ENCODE peak calls at places on chromosome 14, in ten cellular contexts. P is CD4-positive, CD25-positive, alpha-beta regulatory T cell; F is stomach; O is colonic mucosa; Y is endodermal cell; B is A549; L is right lobe of liver; N is CD8-positive, alpha-beta T cell; C is CD8-positive, alpha-beta memory T cell; S is heart right ventricle. T is an unnamed sample.

GRCh38 chr14:95460647-95461478 is 55.6 kb downstream of the SYNE3 start:
- DNase-seq in P (no peak), L (no peak), Y (peak; percentile 83), B (peak; percentile 39), F (no peak), S (no peak), C (no peak), N (no peak), O (peak; percentile 58), T (peak; percentile 59)

GRCh38 chr14:94313991-94314655 is 9.0 kb downstream of the SERPINA6 start:
- DNase-seq in N (no peak), F (no peak), P (no peak), S (no peak), C (no peak), L (peak; percentile 53), O (peak; percentile 17), Y (no peak), B (no peak), T (no peak)

GRCh38 chr14:92729632-92730358 is 18.6 kb downstream of the LGMN start:
- DNase-seq in C (no peak), L (no peak), S (no peak), O (no peak), F (no peak), P (peak; percentile 54), B (no peak), N (no peak), Y (no peak), T (no peak)

GRCh38 chr14:51825926-51826325 is 34.5 kb upstream of the GNG2 start:
- DNase-seq in L (no peak), B (no peak), N (no peak), C (no peak), F (no peak), P (no peak), O (no peak), Y (no peak), S (no peak), T (no peak)

GRCh38 chr14:52020866-52021717 is 31.7 kb downstream of the RTRAF start:
- DNase-seq in P (peak; percentile 89), C (no peak), B (no peak), S (no peak), N (no peak), F (no peak), O (peak; percentile 56), Y (no peak), L (no peak), T (no peak)

GRCh38 chr14:72049462-72049861 is 117.2 kb downstream of the RGS6 start:
- DNase-seq in C (no peak), F (no peak), L (no peak), Y (no peak), B (no peak), O (no peak), S (no peak), P (peak; percentile 30), N (no peak), T (no peak)

GRCh38 chr14:56004807-56005579 is 113.2 kb upstream of the PELI2 start:
- DNase-seq in N (no peak), C (peak; percentile 2), S (peak; percentile 24), B (peak; percentile 69), P (peak; percentile 59), L (no peak), Y (peak; percentile 53), O (peak; percentile 64), F (peak; percentile 53), T (no peak)

GRCh38 chr14:38835874-38836273 is 267.2 kb downstream of the SEC23A start:
- DNase-seq in S (no peak), P (no peak), F (no peak), L (no peak), C (no peak), O (no peak), N (no peak), Y (no peak), B (no peak), T (no peak)

GRCh38 chr14:61751475-61751989 is 10.7 kb upstream of the SNAPC1 start:
- DNase-seq in B (no peak), F (no peak), N (no peak), L (no peak), P (no peak), S (no peak), C (no peak), O (no peak), Y (no peak), T (no peak)

GRCh38 chr14:61752626-61753025 is 9.6 kb upstream of the SNAPC1 start:
- DNase-seq in O (no peak), P (no peak), N (no peak), L (no peak), F (no peak), Y (no peak), C (no peak), S (no peak), B (no peak), T (no peak)

GRCh38 chr14:61749867-61750266 is 12.4 kb upstream of the SNAPC1 start:
- DNase-seq in C (no peak), O (peak; percentile 71), N (no peak), S (no peak), Y (no peak), B (peak; percentile 65), F (no peak), P (no peak), L (no peak), T (no peak)

GRCh38 chr14:61749264-61749663 is 13.0 kb upstream of the SNAPC1 start:
- DNase-seq in C (no peak), F (no peak), N (no peak), P (no peak), L (no peak), S (no peak), Y (no peak), O (no peak), B (peak; percentile 53), T (no peak)

GRCh38 chr14:61750708-61751474 is 11.3 kb upstream of the SNAPC1 start:
- DNase-seq in N (peak; percentile 67), P (peak; percentile 78), C (peak; percentile 73), L (peak; percentile 88), Y (peak; percentile 86), B (peak; percentile 83), F (peak; percentile 91), S (peak; percentile 88), O (peak; percentile 93), T (peak; percentile 50)
- H3K27ac ChIP-seq in N (peak overlapping the region; percentile 43), P (peak overlapping the region; percentile 68), C (peak overlapping the region; percentile 44), L (peak overlapping the region; percentile 39), Y (no peak overlapping the region), B (peak overlapping the region; percentile 89), F (peak overlapping the region; percentile 89), S (peak overlapping the region; percentile 94), O (peak overlapping the region; percentile 81), T (peak overlapping the region; percentile 42)

GRCh38 chr14:59293934-59294661 is 105.6 kb downstream of the DAAM1 start:
- DNase-seq in C (no peak), B (no peak), F (no peak), N (no peak), L (no peak), P (no peak), Y (no peak), S (peak; percentile 60), O (no peak), T (no peak)

GRCh38 chr14:59294662-59294992 is 106.2 kb downstream of the DAAM1 start:
- DNase-seq in L (no peak), P (no peak), Y (no peak), S (no peak), B (no peak), O (no peak), C (no peak), F (no peak), N (no peak), T (no peak)

GRCh38 chr14:59299731-59300130 is 111.3 kb downstream of the DAAM1 start:
- DNase-seq in O (no peak), P (no peak), L (no peak), B (no peak), N (no peak), F (no peak), C (no peak), S (no peak), Y (no peak), T (no peak)

GRCh38 chr14:59296508-59296907 is 108.0 kb downstream of the DAAM1 start:
- DNase-seq in L (no peak), S (no peak), O (no peak), N (no peak), F (no peak), C (no peak), Y (no peak), B (no peak), P (no peak), T (no peak)

DNA sequence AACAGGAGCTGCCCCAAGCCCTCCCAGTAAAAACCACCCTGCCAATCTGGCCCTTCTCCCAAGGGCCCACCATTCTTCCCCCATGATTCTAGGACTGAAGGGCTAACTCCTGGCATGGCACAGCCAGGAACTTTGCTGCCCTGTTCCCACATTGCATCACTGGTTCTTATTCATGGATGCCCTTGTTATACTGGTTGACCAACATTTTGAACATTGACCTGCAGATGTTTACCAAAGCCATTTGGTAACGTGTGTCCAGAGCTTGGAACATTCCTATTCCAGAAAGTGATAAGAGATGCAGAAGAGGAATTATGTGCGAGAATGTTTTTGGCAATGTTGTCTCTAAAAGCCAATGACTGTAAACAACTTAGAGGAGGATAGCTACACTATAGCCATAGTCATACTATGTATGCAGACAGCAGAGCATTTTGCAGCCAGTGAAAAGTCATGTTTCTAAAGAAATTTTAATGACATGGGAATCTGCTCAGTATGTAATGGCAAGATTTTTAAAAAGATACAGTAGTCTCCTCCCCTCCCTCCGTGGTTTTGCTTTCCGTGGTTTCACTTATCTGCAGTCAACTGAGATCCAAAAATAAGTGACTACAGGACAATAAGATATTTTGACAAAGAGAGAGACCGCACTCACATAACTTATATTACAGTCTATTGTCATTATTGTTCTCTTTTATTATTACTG is 108.8 kb downstream of the DAAM1 start:
- DNase-seq in Y (no peak), O (no peak), N (no peak), C (no peak), P (no peak), L (peak; percentile 70), B (no peak), S (no peak), F (no peak), T (no peak)
- H3K27ac ChIP-seq in Y (no peak overlapping the region), O (no peak overlapping the region), N (no peak overlapping the region), C (no peak overlapping the region), P (no peak overlapping the region), L (peak overlapping the region; percentile 67), B (no peak overlapping the region), S (peak overlapping the region; percentile 17), F (peak overlapping the region; percentile 8), T (no peak overlapping the region)

DNA sequence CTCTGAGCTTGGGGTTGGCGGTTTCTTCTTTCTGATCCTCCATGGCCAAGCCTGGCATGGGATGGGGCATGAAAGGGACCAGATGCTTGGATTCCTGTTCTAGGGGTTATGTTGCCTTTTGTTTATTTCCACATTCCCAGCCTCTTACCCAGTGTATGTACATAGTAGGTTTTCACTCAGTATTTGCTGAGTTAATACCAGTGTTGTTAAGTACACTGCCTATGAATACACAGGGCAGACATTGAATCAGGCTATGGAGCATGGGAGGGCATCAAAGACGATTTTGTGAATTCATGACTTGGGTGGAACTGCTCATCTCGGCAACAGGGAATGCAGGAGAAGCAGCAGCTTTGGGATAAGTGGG is 57.4 kb downstream of the GALNT16 start:
- DNase-seq in S (no peak), L (no peak), P (no peak), O (no peak), Y (peak; percentile 17), C (no peak), F (no peak), N (no peak), B (peak; percentile 79), T (no peak)
- H3K27ac ChIP-seq in S (peak overlapping the region; percentile 68), L (no peak overlapping the region), P (no peak overlapping the region), O (no peak overlapping the region), Y (no peak overlapping the region), C (no peak overlapping the region), F (peak overlapping the region; percentile 18), N (no peak overlapping the region), B (peak overlapping the region; percentile 73), T (no peak overlapping the region)

DNA sequence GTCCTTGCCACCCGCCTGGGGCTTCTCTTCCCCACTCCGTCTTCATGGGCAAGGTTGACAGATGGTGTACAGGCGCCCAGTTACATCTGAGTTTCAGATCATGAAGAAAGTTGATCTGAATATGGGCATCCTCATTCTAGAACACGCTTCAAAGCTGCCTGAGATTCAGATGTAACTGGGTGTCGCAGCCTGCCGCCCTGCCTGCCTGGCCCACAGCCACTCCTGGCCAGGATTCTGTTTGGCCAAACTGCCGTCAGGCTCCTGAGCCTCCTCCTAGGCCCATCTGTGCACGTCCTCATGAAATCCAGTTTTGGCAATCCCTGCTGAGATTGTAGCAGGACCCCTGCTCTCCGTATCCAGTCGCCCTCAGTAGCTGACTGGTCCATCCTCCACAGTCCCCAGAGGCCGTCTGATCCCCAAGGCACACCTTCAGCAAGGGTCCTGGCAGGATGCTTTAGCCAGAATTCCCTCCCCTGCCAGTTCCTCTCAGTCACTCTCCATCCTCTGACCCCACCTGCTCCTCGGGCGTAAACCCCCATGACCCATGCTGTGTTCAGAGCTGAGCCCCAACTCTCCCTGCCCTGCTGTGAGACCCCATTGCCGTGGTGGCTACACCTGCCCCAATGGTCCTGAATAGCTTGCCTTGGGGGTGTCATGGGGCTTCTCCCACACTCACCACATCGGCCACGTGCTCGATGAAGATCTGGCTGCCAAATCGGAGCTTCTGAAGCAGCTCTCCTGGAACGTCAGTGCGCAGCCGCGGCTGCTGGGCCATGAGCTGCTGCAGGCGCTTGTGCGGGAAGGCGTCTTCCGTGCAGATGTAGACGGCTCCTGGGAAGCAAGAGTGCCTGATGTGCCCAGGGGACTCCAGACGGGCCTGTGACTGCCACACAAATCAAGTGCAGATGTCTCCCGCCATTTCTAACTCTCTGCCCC is 12.5 kb downstream of the XRCC3 start:
- DNase-seq in F (no peak), Y (no peak), S (no peak), C (no peak), B (no peak), P (no peak), L (no peak), N (no peak), O (no peak), T (no peak)
- H3K27ac ChIP-seq in F (no peak overlapping the region), Y (peak overlapping the region; percentile 16), S (no peak overlapping the region), C (no peak overlapping the region), B (no peak overlapping the region), P (no peak overlapping the region), L (no peak overlapping the region), N (no peak overlapping the region), O (no peak overlapping the region), T (no peak overlapping the region)

T was measured in caudate nucleus.